ENCODE peak calls at places on chromosomes 3 and 15, in seven cellular contexts. U is stomach, M is A549, I is HepG2, J is ovary, E is sigmoid colon, V is esophagus muscularis mucosa. L is an unnamed sample.

GRCh38 chr3:171088984-171089754 is 62.6 kb upstream of the SLC2A2 start:
- DNase-seq in U (no peak), M (peak), I (peak), J (no peak), E (no peak), V (no peak), L (no peak)

GRCh38 chr3:44058022-44058867 is 183.4 kb upstream of the TOPAZ1 start:
- DNase-seq in U (no peak), M (no peak), I (no peak), J (no peak), E (no peak), V (no peak), L (no peak)

GRCh38 chr3:45736707-45737106 is 47.5 kb downstream of the SACM1L start:
- DNase-seq in U (no peak), M (no peak), I (no peak), J (no peak), E (no peak), V (no peak), L (no peak)

GRCh38 chr3:67790043-67790442 is 135.6 kb upstream of the SUCLG2 start:
- DNase-seq in U (peak), M (peak), I (peak), J (no peak), E (no peak), V (no peak), L (no peak)

GRCh38 chr3:196754215-196754937 is 14.7 kb downstream of the PAK2 start:
- DNase-seq in U (peak), M (no peak), I (peak), J (no peak), E (no peak), V (no peak), L (no peak)

GRCh38 chr3:148075829-148076716 is 621.6 kb upstream of the AGTR1 start:
- DNase-seq in U (no peak), M (peak), I (peak), J (no peak), E (no peak), V (no peak), L (no peak)

GRCh38 chr15:73922186-73923151 is 3.8 kb upstream of the LOXL1 start:
- DNase-seq in U (no peak), M (no peak), I (no peak), J (peak), E (no peak), V (no peak), L (no peak)

GRCh38 chr3:10370429-10370828 is 49.5 kb upstream of the SEC13 start:
- DNase-seq in U (no peak), M (no peak), I (no peak), J (no peak), E (no peak), V (no peak), L (no peak)

GRCh38 chr3:16174389-16174788 is at the start of gene GALNT15:
- DNase-seq in U (peak), M (no peak), I (no peak), J (peak), E (peak), V (peak), L (peak)

GRCh38 chr15:79954659-79955058 is 16.3 kb downstream of the BCL2A1 start:
- DNase-seq in U (no peak), M (no peak), I (no peak), J (no peak), E (no peak), V (no peak), L (peak)

GRCh38 chr3:139534444-139534812 is 5.1 kb downstream of the RBP1 start:
- DNase-seq in U (peak), M (no peak), I (no peak), J (peak), E (peak), V (no peak), L (no peak)

GRCh38 chr3:156014456-156014855 is 105.9 kb upstream of the KCNAB1 start:
- DNase-seq in U (no peak), M (no peak), I (no peak), J (no peak), E (no peak), V (no peak), L (no peak)

GRCh38 chr3:156017636-156018035 is 102.7 kb upstream of the KCNAB1 start:
- DNase-seq in U (no peak), M (no peak), I (no peak), J (no peak), E (no peak), V (no peak), L (no peak)
- TF ChIP-seq EP300 in U (no peak), M (no peak), I (no peak), J (no peak), E (no peak), V (no peak), L (no peak)

GRCh38 chr3:161770532-161771386 is 274.2 kb downstream of the OTOL1 start:
- DNase-seq in U (no peak), M (no peak), I (no peak), J (no peak), E (no peak), V (no peak), L (no peak)
- TF ChIP-seq EP300 in U (no peak), M (no peak), I (no peak), J (no peak), E (no peak), V (no peak), L (no peak)

DNA sequence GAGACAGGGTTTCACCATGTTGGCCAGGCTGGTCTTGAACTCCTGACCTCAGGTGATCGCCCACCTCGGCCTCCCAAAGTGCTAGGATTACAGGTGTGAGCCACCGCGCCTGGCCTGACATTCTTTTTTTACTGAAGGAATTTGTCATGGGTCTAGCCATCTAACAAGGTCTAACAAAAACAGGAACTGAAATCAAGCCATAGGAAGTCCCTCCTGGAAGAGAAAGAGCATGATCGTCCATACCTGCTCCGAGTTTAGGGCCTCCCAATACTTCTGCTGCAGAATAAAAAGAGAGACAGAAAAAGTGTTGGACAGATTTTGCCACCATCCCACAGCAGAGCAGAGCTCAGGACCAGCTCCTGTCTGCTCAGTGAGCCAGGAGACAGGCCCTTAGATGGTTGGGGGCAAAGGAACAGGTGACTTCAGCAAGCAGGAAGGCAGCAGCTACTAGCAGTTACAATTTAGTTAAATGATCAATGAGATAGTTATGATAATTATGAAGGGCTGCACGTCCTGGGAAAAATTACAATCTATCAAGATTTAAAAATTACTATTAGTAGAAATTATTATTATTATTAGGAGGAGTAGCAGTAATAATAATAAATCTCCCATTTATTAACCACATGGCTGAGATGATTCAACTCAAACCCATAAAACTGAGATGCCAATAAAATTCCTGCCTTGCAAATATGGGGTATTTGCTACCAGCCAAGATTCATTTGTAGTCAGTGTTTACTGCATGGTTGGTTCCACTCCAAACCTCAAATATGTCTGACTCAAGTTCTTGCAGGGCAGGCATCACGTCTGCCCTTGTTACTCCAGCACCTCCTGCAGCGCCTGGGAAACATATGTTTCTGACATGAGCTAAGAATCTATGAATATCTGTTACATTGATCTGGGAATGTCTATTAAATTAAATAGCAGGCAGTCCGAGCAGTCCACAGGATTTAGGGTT is 40.1 kb downstream of the TMEM44 start:
- DNase-seq in U (peak), M (peak), I (no peak), J (no peak), E (no peak), V (no peak), L (no peak)
- TF ChIP-seq EP300 in U (no peak), M (peak), I (no peak), J (no peak), E (no peak), V (no peak), L (no peak)

DNA sequence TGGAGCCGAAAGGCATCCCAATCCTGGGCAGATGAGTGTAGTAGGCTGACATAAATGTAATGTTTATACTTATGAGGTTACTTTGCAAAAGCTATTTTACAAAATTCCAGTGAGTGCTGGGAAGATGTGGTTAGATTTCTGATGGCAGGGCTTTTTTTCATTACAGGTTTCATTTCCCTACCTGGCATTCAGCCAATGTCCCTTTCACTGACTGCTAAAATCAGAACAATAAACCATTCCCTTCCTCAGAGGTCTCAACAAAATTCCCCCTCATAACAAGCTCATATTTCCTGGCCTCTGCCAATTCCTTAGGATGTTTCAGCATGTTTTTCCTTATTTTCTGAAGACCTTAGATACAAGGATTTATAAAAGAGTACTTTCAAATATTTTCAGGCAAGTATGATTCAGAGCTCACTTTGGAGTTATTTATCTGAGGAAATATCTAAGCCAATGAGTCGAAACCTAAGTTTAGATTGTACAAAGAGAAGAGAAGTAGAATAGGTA is 40.9 kb upstream of the CCDC80 start:
- DNase-seq in U (no peak), M (no peak), I (no peak), J (no peak), E (no peak), V (no peak), L (no peak)
- TF ChIP-seq EP300 in U (no peak), M (no peak), I (no peak), J (no peak), E (no peak), V (no peak), L (no peak)

GRCh38 chr15:90131848-90132247 is 29.6 kb upstream of the IDH2 start:
- DNase-seq in U (no peak), M (no peak), I (no peak), J (no peak), E (peak), V (no peak), L (no peak)
- TF ChIP-seq EP300 in U (no peak), M (no peak), I (no peak), J (no peak), E (no peak), V (no peak), L (no peak)

GRCh38 chr3:13852638-13853009 is 27.2 kb downstream of the WNT7A start:
- DNase-seq in U (no peak), M (no peak), I (no peak), J (no peak), E (no peak), V (no peak), L (no peak)
- TF ChIP-seq EP300 in U (no peak), M (no peak), I (no peak), J (no peak), E (no peak), V (no peak), L (no peak)

GRCh38 chr3:61627768-61628185 is 66.4 kb downstream of the PTPRG start:
- DNase-seq in U (no peak), M (peak), I (peak), J (no peak), E (no peak), V (no peak), L (no peak)
- TF ChIP-seq EP300 in U (no peak), M (peak), I (peak), J (no peak), E (no peak), V (no peak), L (no peak)

L was measured in upper lobe of left lung.